ENCODE peak calls at places on chromosome 2, in five cellular contexts. P is choroid plexus epithelial cell, U is WTC11, H is cardiac muscle cell, R is nephron progenitor cell. X is an unnamed sample.

GRCh38 chr2:105545731-105546622 is 147.1 kb upstream of the FHL2 start:
- DNase-seq in P (peak), U (peak), H (peak), R (peak), X (peak)

GRCh38 chr2:183490930-183491329 is 366.7 kb downstream of the NUP35 start:
- DNase-seq in P (peak), U (no peak), H (no peak), R (no peak), X (peak)

GRCh38 chr2:199383006-199383405 is 74.7 kb downstream of the SATB2 start:
- DNase-seq in P (no peak), U (no peak), H (no peak), R (no peak), X (no peak)

GRCh38 chr2:54052825-54053718 is 62.3 kb upstream of the ACYP2 start:
- DNase-seq in P (no peak), U (no peak), H (no peak), R (no peak), X (peak)

GRCh38 chr2:33287611-33288010 is 188.8 kb upstream of the RASGRP3 start:
- DNase-seq in P (no peak), U (no peak), H (no peak), R (no peak), X (no peak)

GRCh38 chr2:66830881-66831280 is 396.0 kb downstream of the MEIS1 start:
- DNase-seq in P (peak), U (no peak), H (no peak), R (no peak), X (no peak)

GRCh38 chr2:66495788-66496640 is 61.1 kb downstream of the MEIS1 start:
- DNase-seq in P (peak), U (peak), H (peak), R (peak), X (peak)

GRCh38 chr2:113847144-113847543 is 42.7 kb upstream of the ACTR3 start:
- DNase-seq in P (peak), U (no peak), H (no peak), R (no peak), X (no peak)

GRCh38 chr2:16386000-16386399 is 279.6 kb downstream of the CYRIA start:
- DNase-seq in P (no peak), U (no peak), H (no peak), R (no peak), X (no peak)

GRCh38 chr2:37896319-37896718 is 28.8 kb upstream of the RMDN2 start:
- DNase-seq in P (peak), U (no peak), H (no peak), R (no peak), X (peak)

GRCh38 chr2:144382848-144383247 is 137.1 kb downstream of the ZEB2 start:
- DNase-seq in P (peak), U (no peak), H (no peak), R (no peak), X (no peak)

GRCh38 chr2:158598856-158599517 is 142.2 kb downstream of the PKP4 start:
- DNase-seq in P (peak), U (no peak), H (peak), R (no peak), X (no peak)

GRCh38 chr2:24822049-24822706 is 29.0 kb downstream of the CENPO start:
- DNase-seq in P (peak), U (peak), H (no peak), R (no peak), X (peak)

GRCh38 chr2:176553685-176554106 is 284.5 kb downstream of the MTX2 start:
- DNase-seq in P (peak), U (peak), H (peak), R (peak), X (peak)

GRCh38 chr2:112026509-112026908 is 28.6 kb upstream of the TMEM87B start:
- DNase-seq in P (no peak), U (no peak), H (peak), R (no peak), X (peak)

GRCh38 chr2:231861538-231861937 is 64.7 kb downstream of the NPPC start:
- DNase-seq in P (no peak), U (no peak), H (no peak), R (no peak), X (no peak)

DNA sequence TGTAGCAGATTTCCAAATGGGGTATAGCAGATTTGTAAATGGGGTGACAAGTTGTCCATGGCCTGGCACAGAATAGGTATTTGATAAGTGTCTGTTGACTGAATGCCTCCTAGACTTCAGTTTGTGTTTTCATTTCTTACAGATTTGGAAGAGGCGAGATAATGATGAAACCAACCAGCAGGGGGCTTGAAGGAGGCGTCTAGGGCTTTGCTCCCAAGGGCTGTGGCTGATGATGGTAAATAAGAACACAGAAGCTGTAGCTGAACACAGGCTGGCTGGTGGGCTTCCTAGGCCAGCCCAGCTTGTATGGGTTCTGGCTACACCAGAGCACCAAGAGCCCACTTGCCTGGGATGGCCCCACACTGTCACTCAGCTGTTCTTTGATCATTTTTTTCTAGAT is 19.4 kb downstream of the SFTPB start:
- DNase-seq in P (peak), U (no peak), H (peak), R (no peak), X (peak)
- TF ChIP-seq CTCF in P (peak), U (no peak), H (peak), R (peak), X (peak)

GRCh38 chr2:163132850-163133249 is 294.3 kb upstream of the KCNH7 start:
- DNase-seq in P (peak), U (no peak), H (peak), R (no peak), X (peak)
- TF ChIP-seq CTCF in P (peak), U (peak), H (peak), R (peak), X (peak)

DNA sequence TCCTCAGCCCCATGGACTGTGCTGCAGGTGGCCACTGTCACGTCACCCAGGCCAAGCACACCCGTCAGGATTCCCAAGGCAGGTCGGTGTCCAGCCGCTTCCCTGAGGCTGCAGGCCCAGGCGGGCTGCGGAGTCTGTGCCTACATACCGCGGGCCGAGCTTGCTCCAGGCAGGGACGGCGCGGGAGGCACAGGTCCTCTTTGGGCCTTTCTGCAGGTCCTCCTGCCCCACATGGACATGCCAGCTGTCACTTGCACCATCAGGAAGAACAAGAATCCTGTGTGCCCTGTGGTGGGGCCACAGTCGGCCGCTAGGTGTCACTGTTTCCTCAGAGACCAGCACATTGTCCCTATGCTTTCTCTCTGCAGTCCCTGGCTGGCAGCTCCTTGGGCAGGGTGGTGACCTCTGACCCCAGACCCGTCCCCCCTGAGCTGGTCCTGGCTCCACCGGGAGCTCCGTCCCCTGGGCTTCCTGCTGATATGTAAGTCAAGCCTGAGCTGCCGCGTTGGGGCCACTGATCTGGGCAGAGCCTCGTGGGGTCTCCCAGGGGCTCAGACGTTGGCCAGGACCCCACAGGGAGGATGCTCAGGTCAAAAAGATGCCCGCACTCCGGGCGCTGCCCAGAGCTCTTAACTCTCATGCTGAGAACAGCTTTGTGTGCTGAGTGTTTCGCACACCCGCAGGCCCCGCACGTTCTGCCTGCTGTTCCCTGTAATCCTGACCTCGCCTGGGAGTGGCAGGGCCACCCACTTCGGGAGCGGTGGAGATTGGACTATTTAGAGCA is 17.4 kb upstream of the AGXT start:
- DNase-seq in P (peak), U (peak), H (peak), R (peak), X (peak)
- TF ChIP-seq CTCF in P (peak), U (peak), H (peak), R (peak), X (peak)

GRCh38 chr2:69157441-69157840 is 144.5 kb downstream of the ANTXR1 start:
- DNase-seq in P (no peak), U (no peak), H (no peak), R (no peak), X (no peak)

GRCh38 chr2:69162121-69162520 is 149.1 kb downstream of the ANTXR1 start:
- DNase-seq in P (no peak), U (no peak), H (no peak), R (no peak), X (no peak)

GRCh38 chr2:69156624-69157023 is 143.6 kb downstream of the ANTXR1 start:
- DNase-seq in P (no peak), U (no peak), H (no peak), R (no peak), X (no peak)

GRCh38 chr2:69163109-69163508 is 150.1 kb downstream of the ANTXR1 start:
- DNase-seq in P (peak), U (no peak), H (peak), R (no peak), X (peak)

GRCh38 chr2:69159988-69160387 is 147.0 kb downstream of the ANTXR1 start:
- DNase-seq in P (no peak), U (peak), H (no peak), R (no peak), X (no peak)
- TF ChIP-seq CTCF in P (no peak), U (peak), H (no peak), R (no peak), X (no peak)

DNA sequence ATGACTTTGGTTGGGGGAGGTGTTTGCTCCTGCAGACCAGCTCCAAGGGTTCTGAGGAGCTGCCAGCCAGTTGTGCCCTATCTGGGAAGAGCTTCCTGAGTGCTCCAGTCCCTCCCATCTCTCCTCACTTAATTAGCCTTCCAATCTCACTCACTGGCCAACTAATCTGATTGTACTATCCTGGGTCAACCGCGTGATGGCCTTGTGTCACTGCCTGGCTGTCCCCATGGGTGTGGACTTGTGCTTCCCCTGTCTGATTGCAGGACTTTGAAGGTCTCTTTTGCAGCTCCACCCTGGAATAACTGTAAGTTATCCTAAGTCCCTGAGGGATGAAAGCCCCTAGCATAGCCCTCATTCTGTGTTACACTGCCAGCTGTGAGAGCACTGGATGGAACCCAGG is 65.0 kb downstream of the SLC4A5 start:
- DNase-seq in P (no peak), U (no peak), H (no peak), R (no peak), X (no peak)
- TF ChIP-seq CTCF in P (no peak), U (no peak), H (no peak), R (no peak), X (no peak)

GRCh38 chr2:10914272-10914693 is 2.5 kb downstream of the KCNF1 start:
- DNase-seq in P (peak), U (peak), H (no peak), R (no peak), X (peak)
- TF ChIP-seq CTCF in P (peak), U (peak), H (peak), R (no peak), X (peak)

X was measured in A673.